ENCODE peak calls at places on chromosomes 16 and 17, in six cellular contexts. Q is astrocyte of the spinal cord, R is non-pigmented ciliary epithelial cell, K is T-cell, E is AG04450, J is fibroblast of gingiva. T is an unnamed sample.

GRCh38 chr16:54939537-54940278 is 9.0 kb downstream of the IRX5 start:
- DNase-seq in Q (no peak), R (no peak), K (no peak), E (no peak), J (no peak), T (no peak)

GRCh38 chr16:66326995-66327513 is 39.4 kb upstream of the CDH5 start:
- DNase-seq in Q (no peak), R (no peak), K (no peak), E (no peak), J (no peak), T (no peak)

GRCh38 chr17:61128671-61129115 is 270.9 kb upstream of the TBX2 start:
- DNase-seq in Q (no peak), R (no peak), K (no peak), E (no peak), J (peak), T (peak)

GRCh38 chr16:4677994-4678393 is 15.4 kb upstream of the NUDT16L1 start:
- DNase-seq in Q (no peak), R (no peak), K (no peak), E (no peak), J (no peak), T (no peak)

GRCh38 chr17:33234930-33235685 is 58.0 kb downstream of the ASIC2 start:
- DNase-seq in Q (peak), R (peak), K (no peak), E (peak), J (peak), T (no peak)

GRCh38 chr17:73192894-73193701 is at the start of gene COG1:
- DNase-seq in Q (peak), R (peak), K (peak), E (peak), J (peak), T (peak)

GRCh38 chr17:78883090-78883532 is 19.9 kb downstream of the CEP295NL start:
- DNase-seq in Q (peak), R (no peak), K (no peak), E (no peak), J (peak), T (peak)

GRCh38 chr16:71345031-71345430 is 13.5 kb upstream of the CALB2 start:
- DNase-seq in Q (no peak), R (no peak), K (no peak), E (no peak), J (no peak), T (no peak)

GRCh38 chr16:3490911-3491629 is 4.2 kb downstream of the C16orf90 start:
- DNase-seq in Q (no peak), R (no peak), K (no peak), E (no peak), J (no peak), T (no peak)

GRCh38 chr16:51374346-51374745 is 223.3 kb upstream of the SALL1 start:
- DNase-seq in Q (peak), R (peak), K (no peak), E (peak), J (peak), T (no peak)

GRCh38 chr17:56185905-56186783 is 32.9 kb downstream of the ANKFN1 start:
- DNase-seq in Q (peak), R (peak), K (no peak), E (peak), J (peak), T (no peak)

GRCh38 chr17:75749545-75750389 is 15.2 kb downstream of the GALK1 start:
- DNase-seq in Q (peak), R (no peak), K (peak), E (no peak), J (peak), T (peak)

GRCh38 chr17:40122466-40122943 is 734 bp downstream of the MSL1 start:
- DNase-seq in Q (no peak), R (no peak), K (no peak), E (no peak), J (no peak), T (no peak)